ENCODE peak calls at places on chromosome 19, in eight cellular contexts. I is pancreas; V is SW 1271; A is T follicular helper cell; X is central memory CD8-positive, alpha-beta T cell; T is H54; O is K562; R is stimulated activated CD8-positive, alpha-beta memory T cell treated with anti-CD3 and anti-CD28 coated beads, Interleukin-7, amount 100 ng/mL, for 4 hours. D is an unnamed sample.

GRCh38 chr19:49676136-49676689 is 858 bp upstream of the PRMT1 start:
- DNase-seq in I (no peak), V (peak), A (no peak), X (no peak), T (peak), O (peak), R (peak), D (peak)

GRCh38 chr19:19167612-19168011 is 2.5 kb downstream of the MEF2B start:
- DNase-seq in I (no peak), V (no peak), A (no peak), X (no peak), T (no peak), O (no peak), R (no peak), D (no peak)

GRCh38 chr19:29019403-29019802 is 193.5 kb downstream of the UQCRFS1 start:
- DNase-seq in I (no peak), V (no peak), A (no peak), X (no peak), T (no peak), O (no peak), R (no peak), D (no peak)

GRCh38 chr19:4388171-4389063 is 11.9 kb downstream of the SH3GL1 start:
- DNase-seq in I (no peak), V (no peak), A (no peak), X (no peak), T (no peak), O (no peak), R (no peak), D (peak)

GRCh38 chr19:41575998-41576397 is at the start of gene CEACAM21:
- DNase-seq in I (no peak), V (no peak), A (peak), X (no peak), T (no peak), O (no peak), R (no peak), D (no peak)

GRCh38 chr19:18023596-18024212 is 15.7 kb downstream of the ARRDC2 start:
- DNase-seq in I (no peak), V (no peak), A (peak), X (peak), T (no peak), O (peak), R (peak), D (no peak)

GRCh38 chr19:15453091-15453498 is 3.3 kb upstream of the WIZ start:
- DNase-seq in I (peak), V (no peak), A (no peak), X (no peak), T (no peak), O (no peak), R (no peak), D (no peak)

GRCh38 chr19:681029-681626 is 4.9 kb downstream of the FSTL3 start:
- DNase-seq in I (peak), V (no peak), A (no peak), X (no peak), T (peak), O (peak), R (no peak), D (peak)

GRCh38 chr19:18014197-18014596 is 6.2 kb downstream of the ARRDC2 start:
- DNase-seq in I (no peak), V (no peak), A (peak), X (no peak), T (no peak), O (peak), R (no peak), D (no peak)

GRCh38 chr19:4584670-4585460 is 25.4 kb upstream of the SEMA6B start:
- DNase-seq in I (no peak), V (no peak), A (no peak), X (no peak), T (no peak), O (peak), R (no peak), D (no peak)

GRCh38 chr19:39825531-39826076 is 8.4 kb downstream of the DYRK1B start:
- DNase-seq in I (no peak), V (no peak), A (no peak), X (no peak), T (no peak), O (no peak), R (no peak), D (no peak)

GRCh38 chr19:6126335-6126974 is 9.0 kb upstream of the ACSBG2 start:
- DNase-seq in I (no peak), V (peak), A (no peak), X (no peak), T (peak), O (peak), R (no peak), D (no peak)

GRCh38 chr19:18514800-18515682 is 6.8 kb downstream of the ELL start:
- DNase-seq in I (no peak), V (no peak), A (no peak), X (no peak), T (peak), O (no peak), R (no peak), D (no peak)

GRCh38 chr19:326851-327250 is 17.7 kb downstream of the MIER2 start:
- DNase-seq in I (no peak), V (no peak), A (no peak), X (no peak), T (no peak), O (no peak), R (no peak), D (no peak)

GRCh38 chr19:39557791-39558622 is 18.0 kb upstream of the EID2 start:
- DNase-seq in I (no peak), V (no peak), A (no peak), X (no peak), T (no peak), O (no peak), R (no peak), D (no peak)

GRCh38 chr19:19552811-19553210 is 14.7 kb downstream of the CILP2 start:
- DNase-seq in I (no peak), V (no peak), A (no peak), X (no peak), T (peak), O (peak), R (no peak), D (no peak)

GRCh38 chr19:30562981-30563380 is 190.8 kb downstream of the ZNF536 start:
- DNase-seq in I (no peak), V (no peak), A (no peak), X (no peak), T (no peak), O (no peak), R (no peak), D (no peak)

GRCh38 chr19:5086725-5087439 is 118.0 kb downstream of the KDM4B start:
- DNase-seq in I (no peak), V (no peak), A (no peak), X (no peak), T (no peak), O (no peak), R (no peak), D (no peak)

GRCh38 chr19:46614114-46614701 is 10.7 kb downstream of the PTGIR start:
- DNase-seq in I (peak), V (peak), A (peak), X (peak), T (peak), O (peak), R (peak), D (peak)

GRCh38 chr19:41784337-41785239 is 11.8 kb upstream of the CEACAM3 start:
- DNase-seq in I (no peak), V (no peak), A (no peak), X (no peak), T (no peak), O (no peak), R (no peak), D (no peak)

GRCh38 chr19:32330149-32330548 is 15.3 kb upstream of the ZNF507 start:
- DNase-seq in I (no peak), V (no peak), A (no peak), X (no peak), T (no peak), O (no peak), R (no peak), D (no peak)

GRCh38 chr19:12596927-12597548 is 13.6 kb downstream of the ZNF490 start:
- DNase-seq in I (no peak), V (no peak), A (no peak), X (no peak), T (no peak), O (no peak), R (no peak), D (no peak)

GRCh38 chr19:2327773-2328400 is 499 bp downstream of the LSM7 start:
- DNase-seq in I (no peak), V (no peak), A (peak), X (peak), T (peak), O (no peak), R (peak), D (no peak)

GRCh38 chr19:47432499-47432898 is 13.2 kb upstream of the MEIS3 start:
- DNase-seq in I (no peak), V (no peak), A (no peak), X (no peak), T (no peak), O (no peak), R (no peak), D (no peak)

GRCh38 chr19:50513746-50514345 is at the start of gene ASPDH:
- DNase-seq in I (peak), V (no peak), A (no peak), X (no peak), T (no peak), O (no peak), R (no peak), D (no peak)

GRCh38 chr19:43675269-43675879 is 5.4 kb upstream of the PLAUR start:
- DNase-seq in I (peak), V (peak), A (no peak), X (no peak), T (peak), O (no peak), R (no peak), D (peak)

GRCh38 chr19:16067205-16067938 is 8.9 kb upstream of the TPM4 start:
- DNase-seq in I (no peak), V (no peak), A (no peak), X (no peak), T (no peak), O (no peak), R (no peak), D (peak)

GRCh38 chr19:4474504-4475136 is 2.5 kb downstream of the HDGFL2 start:
- DNase-seq in I (no peak), V (no peak), A (no peak), X (no peak), T (peak), O (peak), R (no peak), D (no peak)

GRCh38 chr19:58500242-58500641 is 11.6 kb downstream of the SLC27A5 start:
- DNase-seq in I (no peak), V (no peak), A (no peak), X (no peak), T (no peak), O (no peak), R (no peak), D (no peak)

GRCh38 chr19:17834350-17835181 is 13.2 kb downstream of the JAK3 start:
- DNase-seq in I (no peak), V (no peak), A (no peak), X (no peak), T (no peak), O (peak), R (no peak), D (no peak)

GRCh38 chr19:3844596-3844995 is 24.2 kb downstream of the ZFR2 start:
- DNase-seq in I (no peak), V (no peak), A (no peak), X (no peak), T (peak), O (no peak), R (no peak), D (no peak)

GRCh38 chr19:35883920-35884319 is 15.5 kb downstream of the APLP1 start:
- DNase-seq in I (no peak), V (no peak), A (no peak), X (no peak), T (no peak), O (no peak), R (no peak), D (no peak)

GRCh38 chr19:7191946-7192691 is 102.1 kb downstream of the INSR start:
- DNase-seq in I (no peak), V (no peak), A (peak), X (peak), T (no peak), O (no peak), R (no peak), D (no peak)

GRCh38 chr19:23785982-23786381 is 27.3 kb upstream of the ZNF681 start:
- DNase-seq in I (no peak), V (no peak), A (no peak), X (no peak), T (no peak), O (no peak), R (no peak), D (no peak)

GRCh38 chr19:3580156-3580955 is 4.9 kb upstream of the GIPC3 start:
- DNase-seq in I (no peak), V (no peak), A (no peak), X (no peak), T (peak), O (no peak), R (no peak), D (no peak)

GRCh38 chr19:58368561-58369360 is 6.2 kb upstream of the ZNF497 start:
- DNase-seq in I (no peak), V (no peak), A (no peak), X (no peak), T (no peak), O (no peak), R (no peak), D (no peak)

D was measured in breast epithelium.